ENCODE peak calls at places on chromosomes 4 and X, in eight cellular contexts. T, G, H, W, M, J, O and R are unnamed samples.

GRCh38 chr4:3845744-3846429 is 79.7 kb downstream of the ADRA2C start:
- DNase-seq in H (no peak), M (no peak), J (no peak), G (no peak), O (no peak), W (no peak), T (no peak), R (no peak)

GRCh38 chr4:1752284-1753041 is 31.1 kb downstream of the TACC3 start:
- DNase-seq in J (no peak), T (no peak), W (peak; percentile 16), O (no peak), G (no peak), M (no peak), H (no peak), R (peak; percentile 78)

GRCh38 chr4:24988776-24989175 is 42.0 kb downstream of the LGI2 start:
- DNase-seq in M (no peak), G (peak; percentile 32), H (no peak), J (no peak), T (no peak), W (peak; percentile 61), O (no peak), R (no peak)

GRCh38 chr4:174764105-174764729 is 64.8 kb downstream of the GLRA3 start:
- DNase-seq in O (peak; percentile 45), G (peak; percentile 36), H (no peak), W (peak; percentile 6), M (no peak), J (no peak), T (no peak), R (no peak)

GRCh38 chr4:33940281-33940680 is 2304.0 kb downstream of the ARAP2 start:
- DNase-seq in H (no peak), O (no peak), T (no peak), W (no peak), J (no peak), M (no peak), G (no peak), R (no peak)

GRCh38 chrX:39065051-39065871 is 264.0 kb downstream of the MID1IP1 start:
- DNase-seq in O (no peak), H (no peak), T (no peak), J (no peak), W (no peak), G (no peak), M (no peak), R (no peak)

GRCh38 chrX:14694631-14695030 is 165.3 kb downstream of the GLRA2 start:
- DNase-seq in H (no peak), W (no peak), T (no peak), M (no peak), G (peak; percentile 84), J (no peak), O (no peak), R (no peak)

GRCh38 chrX:17082831-17083230 is 136.4 kb downstream of the REPS2 start:
- DNase-seq in M (no peak), W (peak; percentile 3), H (no peak), J (no peak), G (peak; percentile 7), T (no peak), O (peak; percentile 37), R (no peak)

GRCh38 chrX:100424012-100424411 is 13.9 kb upstream of the PCDH19 start:
- DNase-seq in H (no peak), M (no peak), T (no peak), J (no peak), W (peak; percentile 32), O (no peak), G (no peak), R (no peak)

GRCh38 chrX:69050051-69050785 is 115.0 kb downstream of the PJA1 start:
- DNase-seq in W (no peak), T (no peak), M (no peak), G (no peak), J (no peak), O (no peak), H (no peak), R (no peak)

GRCh38 chr4:967113-968104 is 6.0 kb downstream of the DGKQ start:
- DNase-seq in O (no peak), H (no peak), J (no peak), M (no peak), G (no peak), T (no peak), W (no peak), R (no peak)

GRCh38 chr4:1959104-1959384 is 49.7 kb downstream of the NELFA start:
- DNase-seq in T (no peak), H (no peak), J (no peak), O (no peak), G (no peak), M (no peak), W (no peak), R (no peak)

GRCh38 chrX:23742174-23742692 is 843 bp downstream of the ACOT9 start:
- DNase-seq in G (peak; percentile 79), W (peak; percentile 58), J (peak; percentile 69), M (peak; percentile 25), T (peak; percentile 80), O (peak; percentile 64), H (peak; percentile 13), R (no peak)

GRCh38 chr4:98657531-98658286 is 702 bp downstream of the TSPAN5 start:
- DNase-seq in W (peak; percentile 83), G (peak; percentile 76), T (no peak), H (peak; percentile 26), M (no peak), J (no peak), O (peak; percentile 87), R (no peak)

GRCh38 chrX:16516473-16516872 is 133.5 kb upstream of the S100G start:
- DNase-seq in O (no peak), M (no peak), T (no peak), J (no peak), H (no peak), W (no peak), G (no peak), R (no peak)

GRCh38 chr4:37758226-37758625 is 68.3 kb upstream of the PGM2 start:
- DNase-seq in T (peak; percentile 72), H (peak; percentile 47), G (peak; percentile 59), W (peak; percentile 33), M (peak; percentile 29), J (no peak), O (no peak), R (no peak)

GRCh38 chrX:121733514-121733913 is 686.1 kb downstream of the GLUD2 start:
- DNase-seq in W (no peak), J (no peak), T (no peak), O (no peak), M (no peak), G (peak; percentile 41), H (no peak), R (no peak)

GRCh38 chr4:162770761-162771490 is 395.8 kb downstream of the NAF1 start:
- DNase-seq in O (no peak), J (no peak), W (no peak), T (no peak), G (no peak), M (no peak), H (no peak), R (no peak)

GRCh38 chrX:101595739-101596419 is 21.9 kb downstream of the ARMCX6 start:
- DNase-seq in G (peak; percentile 64), T (no peak), J (no peak), O (peak; percentile 52), H (no peak), M (peak; percentile 21), W (peak; percentile 75), R (no peak)

GRCh38 chrX:115341421-115341820 is 51.9 kb downstream of the LUZP4 start:
- DNase-seq in W (no peak), M (no peak), H (no peak), T (no peak), G (no peak), J (no peak), O (no peak), R (no peak)
- H3K4me1 ChIP-seq in W (peaks cover 11% of the 10 kb centered on the region), M (peaks cover 15% of the 10 kb centered on the region), H (peaks cover 5% of the 10 kb centered on the region), T (peaks cover 19% of the 10 kb centered on the region), G (peaks cover 4% of the 10 kb centered on the region), J (peaks cover 62% of the 10 kb centered on the region), O (peaks cover 8% of the 10 kb centered on the region), R (no peaks in the 10 kb centered on the region)

GRCh38 chrX:81259008-81259713 is 57.3 kb downstream of the SH3BGRL start:
- DNase-seq in M (no peak), W (no peak), G (peak; percentile 69), H (no peak), T (no peak), O (no peak), J (no peak), R (no peak)
- H3K27ac ChIP-seq in M (no peak overlapping the region), W (no peak overlapping the region), G (peak overlapping the region; percentile 31), H (peak overlapping the region; percentile 37), T (peak overlapping the region; percentile 80), O (no peak overlapping the region), J (peak overlapping the region; percentile 79), R (peak overlapping the region; percentile 6)

GRCh38 chrX:10755477-10756334 is 135.3 kb upstream of the MID1 start:
- DNase-seq in T (no peak), J (no peak), M (peak; percentile 12), H (no peak), W (peak; percentile 58), G (peak; percentile 91), O (no peak), R (no peak)

GRCh38 chrX:10749113-10749512 is 128.7 kb upstream of the MID1 start:
- DNase-seq in G (peak; percentile 58), M (no peak), W (no peak), J (no peak), O (no peak), T (no peak), H (no peak), R (no peak)

GRCh38 chrX:10754445-10754844 is 134.1 kb upstream of the MID1 start:
- DNase-seq in T (no peak), G (no peak), H (no peak), M (no peak), W (no peak), J (no peak), O (peak; percentile 44), R (no peak)

GRCh38 chrX:10756365-10756915 is 136.1 kb upstream of the MID1 start:
- DNase-seq in H (peak; percentile 16), G (peak; percentile 96), M (no peak), J (no peak), W (peak; percentile 61), T (no peak), O (no peak), R (no peak)

GRCh38 chrX:10750581-10750980 is 130.2 kb upstream of the MID1 start:
- DNase-seq in M (no peak), O (no peak), T (no peak), G (peak; percentile 30), H (no peak), W (no peak), J (no peak), R (no peak)
- TF ChIP-seq CTCF in M (no peak), O (no peak), T (no peak), G (no peak), H (no peak), W (no peak), J (no peak), R (no peak)

DNA sequence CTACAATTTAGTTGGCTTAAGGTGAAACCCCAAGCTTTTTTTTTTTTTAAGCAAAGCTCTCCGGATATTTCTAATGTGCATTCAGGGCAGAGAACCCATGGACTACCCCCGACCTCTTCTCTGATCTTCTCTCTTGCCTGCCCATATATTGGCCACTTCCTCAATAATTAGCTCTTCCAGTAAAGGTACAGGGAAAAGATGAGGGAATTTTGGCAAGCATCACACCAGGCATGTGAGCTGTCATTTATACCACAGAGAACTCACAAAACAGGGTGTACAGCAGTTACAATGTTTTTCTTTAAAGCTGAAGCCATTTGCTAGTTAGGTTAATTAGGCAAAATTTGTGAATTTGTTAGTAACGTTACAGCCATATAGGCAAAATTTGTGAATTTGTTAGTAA is 73.3 kb downstream of the GAB1 start:
- DNase-seq in T (no peak), H (no peak), G (no peak), J (no peak), O (no peak), W (no peak), M (no peak), R (no peak)
- H3K4me1 ChIP-seq in T (peaks cover 64% of the 10 kb centered on the region), H (peaks cover 15% of the 10 kb centered on the region), G (peaks cover 14% of the 10 kb centered on the region), J (peaks cover 78% of the 10 kb centered on the region), O (peaks cover 2% of the 10 kb centered on the region), W (peaks cover 33% of the 10 kb centered on the region), M (peaks cover 14% of the 10 kb centered on the region), R (peaks cover 63% of the 10 kb centered on the region)